ENCODE peak calls at places on chromosomes 5 and 9, in six cellular contexts. One of them, this sample, is unnamed.

GRCh38 chr5:68227532-68228160 is 12.1 kb downstream of the PIK3R1 start:
- DNase-seq in NCI-H2081: no peak
- DNase-seq in activated T-helper 1 cell treated with anti-CD3 and anti-CD28 coated beads, Interleukin-2, amount 50 U/mL, for 16 hours: no peak
- DNase-seq in activated gamma-delta T cell treated with Interleukin-2 at 50 U/mL for 16 hours: no peak
- DNase-seq in D341Med: no peak
- DNase-seq in bronchial epithelial cell: no peak
- DNase-seq in this sample: no peak

GRCh38 chr5:65778126-65778525 is 56.1 kb downstream of the NLN start:
- DNase-seq in NCI-H2081: no peak
- DNase-seq in activated gamma-delta T cell treated with Interleukin-2 at 50 U/mL for 16 hours: no peak
- DNase-seq in D341Med: no peak
- DNase-seq in bronchial epithelial cell: no peak
- DNase-seq in activated T-helper 1 cell treated with anti-CD3 and anti-CD28 coated beads, Interleukin-2, amount 50 U/mL, for 16 hours: no peak
- DNase-seq in this sample: no peak

GRCh38 chr5:96017951-96018350 is 56.3 kb upstream of the ELL2 start:
- DNase-seq in activated gamma-delta T cell treated with Interleukin-2 at 50 U/mL for 16 hours: no peak
- DNase-seq in D341Med: no peak
- DNase-seq in NCI-H2081: no peak
- DNase-seq in activated T-helper 1 cell treated with anti-CD3 and anti-CD28 coated beads, Interleukin-2, amount 50 U/mL, for 16 hours: no peak
- DNase-seq in bronchial epithelial cell: peak
- DNase-seq in this sample: no peak

GRCh38 chr9:81694541-81694940 is 5.2 kb upstream of the TLE1 start:
- DNase-seq in activated gamma-delta T cell treated with Interleukin-2 at 50 U/mL for 16 hours: no peak
- DNase-seq in NCI-H2081: no peak
- DNase-seq in bronchial epithelial cell: no peak
- DNase-seq in D341Med: no peak
- DNase-seq in activated T-helper 1 cell treated with anti-CD3 and anti-CD28 coated beads, Interleukin-2, amount 50 U/mL, for 16 hours: no peak
- DNase-seq in this sample: no peak

GRCh38 chr9:81665514-81665838 is 23.9 kb downstream of the TLE1 start:
- DNase-seq in D341Med: no peak
- DNase-seq in activated gamma-delta T cell treated with Interleukin-2 at 50 U/mL for 16 hours: no peak
- DNase-seq in NCI-H2081: no peak
- DNase-seq in bronchial epithelial cell: no peak
- DNase-seq in activated T-helper 1 cell treated with anti-CD3 and anti-CD28 coated beads, Interleukin-2, amount 50 U/mL, for 16 hours: no peak
- DNase-seq in this sample: no peak

GRCh38 chr5:50958852-50959457 is 292.5 kb downstream of the PARP8 start:
- DNase-seq in activated gamma-delta T cell treated with Interleukin-2 at 50 U/mL for 16 hours: no peak
- DNase-seq in bronchial epithelial cell: peak
- DNase-seq in NCI-H2081: peak
- DNase-seq in D341Med: peak
- DNase-seq in activated T-helper 1 cell treated with anti-CD3 and anti-CD28 coated beads, Interleukin-2, amount 50 U/mL, for 16 hours: no peak
- DNase-seq in this sample: no peak

GRCh38 chr9:73042155-73042554 is 89.3 kb upstream of the ALDH1A1 start:
- DNase-seq in activated T-helper 1 cell treated with anti-CD3 and anti-CD28 coated beads, Interleukin-2, amount 50 U/mL, for 16 hours: no peak
- DNase-seq in activated gamma-delta T cell treated with Interleukin-2 at 50 U/mL for 16 hours: no peak
- DNase-seq in D341Med: no peak
- DNase-seq in NCI-H2081: no peak
- DNase-seq in bronchial epithelial cell: peak
- DNase-seq in this sample: no peak

GRCh38 chr9:1978941-1979340 is 36.2 kb upstream of the SMARCA2 start:
- DNase-seq in D341Med: no peak
- DNase-seq in bronchial epithelial cell: peak
- DNase-seq in activated T-helper 1 cell treated with anti-CD3 and anti-CD28 coated beads, Interleukin-2, amount 50 U/mL, for 16 hours: no peak
- DNase-seq in NCI-H2081: no peak
- DNase-seq in activated gamma-delta T cell treated with Interleukin-2 at 50 U/mL for 16 hours: no peak
- DNase-seq in this sample: no peak

GRCh38 chr5:149221326-149221725 is 50.3 kb upstream of the AFAP1L1 start:
- DNase-seq in activated gamma-delta T cell treated with Interleukin-2 at 50 U/mL for 16 hours: no peak
- DNase-seq in activated T-helper 1 cell treated with anti-CD3 and anti-CD28 coated beads, Interleukin-2, amount 50 U/mL, for 16 hours: no peak
- DNase-seq in bronchial epithelial cell: no peak
- DNase-seq in NCI-H2081: no peak
- DNase-seq in D341Med: no peak
- DNase-seq in this sample: no peak

GRCh38 chr9:18819418-18819817 is 213.6 kb downstream of the SAXO1 start:
- DNase-seq in D341Med: no peak
- DNase-seq in activated gamma-delta T cell treated with Interleukin-2 at 50 U/mL for 16 hours: no peak
- DNase-seq in NCI-H2081: no peak
- DNase-seq in bronchial epithelial cell: no peak
- DNase-seq in activated T-helper 1 cell treated with anti-CD3 and anti-CD28 coated beads, Interleukin-2, amount 50 U/mL, for 16 hours: no peak
- DNase-seq in this sample: no peak

GRCh38 chr9:109602987-109603386 is 104.9 kb upstream of the PTPN3 start:
- DNase-seq in activated gamma-delta T cell treated with Interleukin-2 at 50 U/mL for 16 hours: no peak
- DNase-seq in NCI-H2081: no peak
- DNase-seq in bronchial epithelial cell: peak
- DNase-seq in activated T-helper 1 cell treated with anti-CD3 and anti-CD28 coated beads, Interleukin-2, amount 50 U/mL, for 16 hours: no peak
- DNase-seq in D341Med: no peak
- DNase-seq in this sample: no peak

GRCh38 chr5:81783401-81783800 is 32.5 kb upstream of the SSBP2 start:
- DNase-seq in D341Med: no peak
- DNase-seq in activated gamma-delta T cell treated with Interleukin-2 at 50 U/mL for 16 hours: no peak
- DNase-seq in bronchial epithelial cell: no peak
- DNase-seq in activated T-helper 1 cell treated with anti-CD3 and anti-CD28 coated beads, Interleukin-2, amount 50 U/mL, for 16 hours: no peak
- DNase-seq in NCI-H2081: no peak
- DNase-seq in this sample: no peak

GRCh38 chr9:91758491-91758981 is 191.5 kb downstream of the ROR2 start:
- DNase-seq in D341Med: peak
- DNase-seq in activated T-helper 1 cell treated with anti-CD3 and anti-CD28 coated beads, Interleukin-2, amount 50 U/mL, for 16 hours: no peak
- DNase-seq in activated gamma-delta T cell treated with Interleukin-2 at 50 U/mL for 16 hours: peak
- DNase-seq in NCI-H2081: peak
- DNase-seq in bronchial epithelial cell: peak
- DNase-seq in this sample: no peak

GRCh38 chr9:131660466-131661405 is 79.1 kb downstream of the RAPGEF1 start:
- DNase-seq in activated T-helper 1 cell treated with anti-CD3 and anti-CD28 coated beads, Interleukin-2, amount 50 U/mL, for 16 hours: no peak
- DNase-seq in D341Med: no peak
- DNase-seq in activated gamma-delta T cell treated with Interleukin-2 at 50 U/mL for 16 hours: no peak
- DNase-seq in bronchial epithelial cell: no peak
- DNase-seq in NCI-H2081: no peak
- DNase-seq in this sample: no peak

GRCh38 chr9:36392489-36392888 is 7.6 kb downstream of the RNF38 start:
- DNase-seq in bronchial epithelial cell: no peak
- DNase-seq in activated gamma-delta T cell treated with Interleukin-2 at 50 U/mL for 16 hours: no peak
- DNase-seq in NCI-H2081: no peak
- DNase-seq in activated T-helper 1 cell treated with anti-CD3 and anti-CD28 coated beads, Interleukin-2, amount 50 U/mL, for 16 hours: no peak
- DNase-seq in D341Med: no peak
- DNase-seq in this sample: no peak

GRCh38 chr5:13278148-13278547 is 666.3 kb downstream of the DNAH5 start:
- DNase-seq in activated gamma-delta T cell treated with Interleukin-2 at 50 U/mL for 16 hours: no peak
- DNase-seq in activated T-helper 1 cell treated with anti-CD3 and anti-CD28 coated beads, Interleukin-2, amount 50 U/mL, for 16 hours: no peak
- DNase-seq in D341Med: no peak
- DNase-seq in NCI-H2081: peak
- DNase-seq in bronchial epithelial cell: peak
- DNase-seq in this sample: no peak

GRCh38 chr5:180316586-180316985 is 24.7 kb upstream of the MAPK9 start:
- DNase-seq in activated gamma-delta T cell treated with Interleukin-2 at 50 U/mL for 16 hours: no peak
- DNase-seq in D341Med: no peak
- DNase-seq in bronchial epithelial cell: no peak
- DNase-seq in activated T-helper 1 cell treated with anti-CD3 and anti-CD28 coated beads, Interleukin-2, amount 50 U/mL, for 16 hours: no peak
- DNase-seq in NCI-H2081: no peak
- DNase-seq in this sample: no peak

GRCh38 chr9:106784076-106784475 is 78.9 kb upstream of the ZNF462 start:
- DNase-seq in D341Med: no peak
- DNase-seq in activated gamma-delta T cell treated with Interleukin-2 at 50 U/mL for 16 hours: no peak
- DNase-seq in bronchial epithelial cell: no peak
- DNase-seq in NCI-H2081: no peak
- DNase-seq in activated T-helper 1 cell treated with anti-CD3 and anti-CD28 coated beads, Interleukin-2, amount 50 U/mL, for 16 hours: no peak
- DNase-seq in this sample: no peak

GRCh38 chr5:107557051-107557658 is 113.6 kb downstream of the EFNA5 start:
- DNase-seq in activated T-helper 1 cell treated with anti-CD3 and anti-CD28 coated beads, Interleukin-2, amount 50 U/mL, for 16 hours: no peak
- DNase-seq in NCI-H2081: no peak
- DNase-seq in bronchial epithelial cell: peak
- DNase-seq in activated gamma-delta T cell treated with Interleukin-2 at 50 U/mL for 16 hours: no peak
- DNase-seq in D341Med: no peak
- DNase-seq in this sample: no peak

GRCh38 chr9:10232352-10232930 is 380.4 kb downstream of the PTPRD start:
- DNase-seq in activated T-helper 1 cell treated with anti-CD3 and anti-CD28 coated beads, Interleukin-2, amount 50 U/mL, for 16 hours: no peak
- DNase-seq in NCI-H2081: no peak
- DNase-seq in activated gamma-delta T cell treated with Interleukin-2 at 50 U/mL for 16 hours: no peak
- DNase-seq in bronchial epithelial cell: peak
- DNase-seq in D341Med: peak
- DNase-seq in this sample: no peak

GRCh38 chr5:21810737-21811316 is 1042.3 kb downstream of the CDH12 start:
- DNase-seq in bronchial epithelial cell: peak
- DNase-seq in NCI-H2081: peak
- DNase-seq in activated T-helper 1 cell treated with anti-CD3 and anti-CD28 coated beads, Interleukin-2, amount 50 U/mL, for 16 hours: no peak
- DNase-seq in D341Med: peak
- DNase-seq in activated gamma-delta T cell treated with Interleukin-2 at 50 U/mL for 16 hours: no peak
- DNase-seq in this sample: no peak

GRCh38 chr5:170681013-170681433 is 102.5 kb upstream of the GABRP start:
- DNase-seq in activated T-helper 1 cell treated with anti-CD3 and anti-CD28 coated beads, Interleukin-2, amount 50 U/mL, for 16 hours: no peak
- DNase-seq in bronchial epithelial cell: peak
- DNase-seq in NCI-H2081: no peak
- DNase-seq in activated gamma-delta T cell treated with Interleukin-2 at 50 U/mL for 16 hours: peak
- DNase-seq in D341Med: peak
- DNase-seq in this sample: no peak

GRCh38 chr5:37071901-37072581 is 177.1 kb downstream of the CPLANE1 start:
- DNase-seq in NCI-H2081: no peak
- DNase-seq in bronchial epithelial cell: peak
- DNase-seq in activated T-helper 1 cell treated with anti-CD3 and anti-CD28 coated beads, Interleukin-2, amount 50 U/mL, for 16 hours: no peak
- DNase-seq in D341Med: no peak
- DNase-seq in activated gamma-delta T cell treated with Interleukin-2 at 50 U/mL for 16 hours: no peak
- DNase-seq in this sample: no peak

GRCh38 chr9:126862461-126862830 is 2.0 kb downstream of the ZBTB34 start:
- DNase-seq in NCI-H2081: no peak
- DNase-seq in activated gamma-delta T cell treated with Interleukin-2 at 50 U/mL for 16 hours: no peak
- DNase-seq in bronchial epithelial cell: no peak
- DNase-seq in D341Med: no peak
- DNase-seq in activated T-helper 1 cell treated with anti-CD3 and anti-CD28 coated beads, Interleukin-2, amount 50 U/mL, for 16 hours: no peak
- DNase-seq in this sample: no peak

GRCh38 chr9:21764736-21765245 is 37.6 kb upstream of the MTAP start:
- DNase-seq in NCI-H2081: no peak
- DNase-seq in activated T-helper 1 cell treated with anti-CD3 and anti-CD28 coated beads, Interleukin-2, amount 50 U/mL, for 16 hours: no peak
- DNase-seq in D341Med: no peak
- DNase-seq in activated gamma-delta T cell treated with Interleukin-2 at 50 U/mL for 16 hours: no peak
- DNase-seq in bronchial epithelial cell: no peak
- DNase-seq in this sample: no peak

GRCh38 chr5:115097236-115097635 is 72.5 kb downstream of the TRIM36 start:
- DNase-seq in NCI-H2081: no peak
- DNase-seq in activated T-helper 1 cell treated with anti-CD3 and anti-CD28 coated beads, Interleukin-2, amount 50 U/mL, for 16 hours: no peak
- DNase-seq in D341Med: no peak
- DNase-seq in activated gamma-delta T cell treated with Interleukin-2 at 50 U/mL for 16 hours: no peak
- DNase-seq in bronchial epithelial cell: no peak
- DNase-seq in this sample: no peak

GRCh38 chr9:89533396-89534187 is 35.7 kb upstream of the SEMA4D start:
- DNase-seq in NCI-H2081: no peak
- DNase-seq in bronchial epithelial cell: no peak
- DNase-seq in D341Med: no peak
- DNase-seq in activated gamma-delta T cell treated with Interleukin-2 at 50 U/mL for 16 hours: no peak
- DNase-seq in activated T-helper 1 cell treated with anti-CD3 and anti-CD28 coated beads, Interleukin-2, amount 50 U/mL, for 16 hours: no peak
- DNase-seq in this sample: no peak

GRCh38 chr9:131608469-131609115 is 63.3 kb downstream of the PRRT1B start:
- DNase-seq in activated gamma-delta T cell treated with Interleukin-2 at 50 U/mL for 16 hours: no peak
- DNase-seq in D341Med: no peak
- DNase-seq in NCI-H2081: no peak
- DNase-seq in activated T-helper 1 cell treated with anti-CD3 and anti-CD28 coated beads, Interleukin-2, amount 50 U/mL, for 16 hours: no peak
- DNase-seq in bronchial epithelial cell: peak
- DNase-seq in this sample: no peak

GRCh38 chr9:84701801-84702200 is 32.3 kb downstream of the NTRK2 start:
- DNase-seq in NCI-H2081: no peak
- DNase-seq in bronchial epithelial cell: peak
- DNase-seq in D341Med: no peak
- DNase-seq in activated T-helper 1 cell treated with anti-CD3 and anti-CD28 coated beads, Interleukin-2, amount 50 U/mL, for 16 hours: no peak
- DNase-seq in activated gamma-delta T cell treated with Interleukin-2 at 50 U/mL for 16 hours: no peak
- DNase-seq in this sample: no peak

GRCh38 chr9:2570615-2571479 is 50.7 kb upstream of the VLDLR start:
- DNase-seq in activated T-helper 1 cell treated with anti-CD3 and anti-CD28 coated beads, Interleukin-2, amount 50 U/mL, for 16 hours: no peak
- DNase-seq in bronchial epithelial cell: peak
- DNase-seq in D341Med: no peak
- DNase-seq in activated gamma-delta T cell treated with Interleukin-2 at 50 U/mL for 16 hours: peak
- DNase-seq in NCI-H2081: peak
- DNase-seq in this sample: no peak

GRCh38 chr5:158384535-158385421 is 525.8 kb upstream of the CLINT1 start:
- DNase-seq in NCI-H2081: no peak
- DNase-seq in D341Med: no peak
- DNase-seq in bronchial epithelial cell: peak
- DNase-seq in activated gamma-delta T cell treated with Interleukin-2 at 50 U/mL for 16 hours: no peak
- DNase-seq in activated T-helper 1 cell treated with anti-CD3 and anti-CD28 coated beads, Interleukin-2, amount 50 U/mL, for 16 hours: no peak
- DNase-seq in this sample: no peak

GRCh38 chr5:169221519-169221918 is 79.4 kb downstream of the SLIT3 start:
- DNase-seq in activated T-helper 1 cell treated with anti-CD3 and anti-CD28 coated beads, Interleukin-2, amount 50 U/mL, for 16 hours: no peak
- DNase-seq in NCI-H2081: no peak
- DNase-seq in D341Med: no peak
- DNase-seq in bronchial epithelial cell: no peak
- DNase-seq in activated gamma-delta T cell treated with Interleukin-2 at 50 U/mL for 16 hours: no peak
- DNase-seq in this sample: no peak

GRCh38 chr9:14272924-14273528 is 40.9 kb downstream of the NFIB start:
- DNase-seq in D341Med: no peak
- DNase-seq in bronchial epithelial cell: peak
- DNase-seq in NCI-H2081: no peak
- DNase-seq in activated gamma-delta T cell treated with Interleukin-2 at 50 U/mL for 16 hours: no peak
- DNase-seq in activated T-helper 1 cell treated with anti-CD3 and anti-CD28 coated beads, Interleukin-2, amount 50 U/mL, for 16 hours: no peak
- DNase-seq in this sample: no peak

GRCh38 chr9:110531776-110532175 is 47.8 kb downstream of the SVEP1 start:
- DNase-seq in activated T-helper 1 cell treated with anti-CD3 and anti-CD28 coated beads, Interleukin-2, amount 50 U/mL, for 16 hours: no peak
- DNase-seq in bronchial epithelial cell: no peak
- DNase-seq in D341Med: no peak
- DNase-seq in NCI-H2081: no peak
- DNase-seq in activated gamma-delta T cell treated with Interleukin-2 at 50 U/mL for 16 hours: no peak
- DNase-seq in this sample: no peak